ENCODE peak calls at places on chromosomes 3 and 15, in five cellular contexts. C, G, A, M and Y are unnamed samples.

GRCh38 chr3:167861649-167862048 is 126.1 kb downstream of the SERPINI1 start:
- DNase-seq in M (no peak), C (no peak), A (peak), G (no peak), Y (peak)

GRCh38 chr3:171531716-171532115 is 71.5 kb upstream of the TNIK start:
- DNase-seq in C (no peak), M (no peak), A (no peak), G (no peak), Y (no peak)

GRCh38 chr3:167650459-167650858 is 3.3 kb downstream of the WDR49 start:
- DNase-seq in G (no peak), A (no peak), C (no peak), M (no peak), Y (no peak)

GRCh38 chr15:51718199-51718598 is 19.3 kb downstream of the LYSMD2 start:
- DNase-seq in G (peak), C (no peak), A (no peak), M (no peak), Y (no peak)

GRCh38 chr15:53251998-53252397 is 461.9 kb upstream of the ONECUT1 start:
- DNase-seq in G (no peak), A (no peak), C (no peak), M (no peak), Y (no peak)

GRCh38 chr3:169147246-169148008 is 516.1 kb downstream of the MECOM start:
- DNase-seq in A (peak), C (peak), M (peak), G (peak), Y (peak)

GRCh38 chr3:105608623-105609022 is 241.9 kb downstream of the ALCAM start:
- DNase-seq in A (no peak), C (no peak), M (no peak), G (peak), Y (no peak)

GRCh38 chr3:185082829-185083228 is 70.0 kb downstream of the C3orf70 start:
- DNase-seq in M (no peak), C (no peak), G (no peak), A (no peak), Y (no peak)

GRCh38 chr3:65636326-65636725 is 402.4 kb downstream of the MAGI1 start:
- DNase-seq in A (no peak), C (no peak), G (no peak), M (no peak), Y (no peak)

GRCh38 chr3:174440350-174440716 is 418.8 kb upstream of the NAALADL2 start:
- DNase-seq in C (no peak), A (peak), G (peak), M (no peak), Y (peak)

GRCh38 chr3:182455011-182455410 is 338.3 kb upstream of the ATP11B start:
- DNase-seq in C (no peak), G (no peak), M (no peak), A (peak), Y (no peak)

GRCh38 chr3:31793040-31793439 is 188.0 kb downstream of the OSBPL10 start:
- DNase-seq in M (no peak), A (no peak), C (no peak), G (peak), Y (no peak)

GRCh38 chr3:156750191-156750873 is 75.8 kb upstream of the LEKR1 start:
- DNase-seq in G (peak), M (no peak), A (peak), C (peak), Y (peak)

GRCh38 chr15:81820236-81820635 is 225.6 kb downstream of the MEX3B start:
- DNase-seq in A (no peak), C (no peak), G (no peak), M (no peak), Y (no peak)